ENCODE peak calls at places on chromosomes 12 and 14, in four cellular contexts. C is ovary, U is Peyer's patch, X is spleen. R is an unnamed sample. For H3K4me1, the result is how much of the 10 kb centered on the place peaks cover.

GRCh38 chr12:57111046-57111698 is at the start of gene STAT6:
- DNase-seq in C (peak), U (peak), X (peak), R (peak)

GRCh38 chr12:45849289-45849688 is 119.8 kb downstream of the ARID2 start:
- DNase-seq in C (no peak), U (no peak), X (no peak), R (no peak)

GRCh38 chr14:22465201-22465835 is 123.7 kb downstream of the DAD1 start:
- DNase-seq in C (no peak), U (no peak), X (no peak), R (no peak)

GRCh38 chr14:68318788-68319187 is 474.1 kb downstream of the ZFP36L1 start:
- DNase-seq in C (no peak), U (no peak), X (no peak), R (no peak)

GRCh38 chr12:82479511-82479910 is 121.2 kb downstream of the METTL25 start:
- DNase-seq in C (no peak), U (no peak), X (no peak), R (no peak)

GRCh38 chr12:8145754-8146415 is 10.9 kb upstream of the ZNF705A start:
- DNase-seq in C (peak), U (no peak), X (no peak), R (no peak)

GRCh38 chr12:110756611-110757010 is 13.9 kb upstream of the PPP1CC start:
- DNase-seq in C (no peak), U (no peak), X (no peak), R (no peak)

GRCh38 chr12:110785240-110785639 is 42.5 kb upstream of the PPP1CC start:
- DNase-seq in C (no peak), U (no peak), X (no peak), R (no peak)

GRCh38 chr12:121802843-121803698 is 738 bp upstream of the SETD1B start:
- DNase-seq in C (peak), U (peak), X (peak), R (peak)

GRCh38 chr12:121800694-121801600 is 2.9 kb upstream of the SETD1B start:
- DNase-seq in C (peak), U (peak), X (peak), R (peak)

GRCh38 chr12:121803861-121804416 is at the start of gene SETD1B:
- DNase-seq in C (peak), U (peak), X (peak), R (peak)

GRCh38 chr12:121801601-121802484 is 2.0 kb upstream of the SETD1B start:
- DNase-seq in C (no peak), U (no peak), X (peak), R (no peak)

DNA sequence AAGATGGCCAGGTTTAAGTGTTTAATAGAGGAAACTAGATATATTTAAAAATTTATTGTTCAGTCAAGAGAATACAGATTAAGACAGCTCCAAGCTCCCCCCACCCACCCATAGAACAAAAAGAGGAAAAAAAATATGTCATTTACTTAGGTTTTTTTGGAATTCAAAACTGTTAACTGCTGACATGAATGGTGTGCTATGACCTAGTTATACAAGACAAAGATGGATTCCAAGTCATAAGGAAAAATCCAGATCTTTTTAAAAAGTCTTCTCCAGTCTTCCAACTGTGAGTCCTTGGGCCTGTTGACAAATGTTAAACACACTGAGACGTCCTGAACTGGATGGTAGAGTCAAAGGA is 1.3 kb upstream of the SETD1B start:
- DNase-seq in C (no peak), U (no peak), X (no peak), R (no peak)
- H3K4me1 ChIP-seq in C (under half), U (under half), X (half or more), R (under half)

DNA sequence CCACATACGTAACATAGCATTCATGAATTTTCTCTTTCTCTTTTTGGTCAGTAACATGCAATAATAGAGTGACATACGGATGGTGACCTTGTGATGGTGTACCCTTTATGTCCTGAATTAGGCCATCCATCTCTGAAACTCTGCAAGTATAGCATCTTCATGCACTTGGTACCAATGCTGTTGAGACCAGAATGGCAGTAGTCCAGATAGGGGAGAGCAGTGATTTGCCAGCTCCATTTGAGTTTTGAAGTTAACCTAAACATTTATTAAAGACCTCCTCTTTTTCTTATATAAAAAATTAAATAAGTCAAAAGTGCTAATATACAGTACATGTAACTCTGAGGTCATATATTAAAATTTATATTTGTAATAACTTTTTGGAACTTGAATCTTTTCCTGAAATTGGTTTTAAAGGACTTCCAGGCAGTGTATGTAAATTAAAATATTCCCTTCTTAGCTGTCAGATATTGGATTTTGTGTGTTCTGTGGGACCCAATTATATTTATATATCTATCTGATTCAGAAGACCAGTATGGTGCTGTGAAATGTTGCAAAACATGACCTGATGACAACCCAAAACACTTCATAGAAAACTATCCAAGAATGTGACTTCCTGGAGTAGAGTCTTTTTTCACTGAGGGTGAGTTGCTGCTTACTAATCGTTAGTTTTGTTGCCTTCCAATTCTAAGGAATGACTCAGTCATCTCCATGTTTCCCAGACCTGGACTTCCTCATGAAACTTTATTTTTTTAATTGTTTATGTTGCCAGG is 3.5 kb downstream of the ELK3 start:
- DNase-seq in C (no peak), U (no peak), X (no peak), R (no peak)
- TF ChIP-seq POLR2A in C (no peak), U (no peak), X (no peak), R (no peak)

GRCh38 chr14:93945070-93945399 is 17.9 kb downstream of the FAM181A start:
- DNase-seq in C (no peak), U (no peak), X (peak), R (no peak)
- H3K4me1 ChIP-seq in C (under half), U (under half), X (under half), R (under half)

GRCh38 chr12:34363050-34363673 is 340.9 kb downstream of the ALG10 start:
- DNase-seq in C (no peak), U (no peak), X (no peak), R (no peak)
- TF ChIP-seq POLR2A in C (no peak), U (no peak), X (no peak), R (no peak)

R was measured in transverse colon.